ENCODE peak calls at places on chromosomes 4 and X, in nine cellular contexts. One of them, this sample, is unnamed.

GRCh38 chr4:37733230-37733904 is 47.2 kb upstream of the RELL1 start:
- DNase-seq in tibial nerve: no peak
- DNase-seq in GM23248: no peak
- DNase-seq in psoas muscle: no peak
- DNase-seq in CD8-positive, alpha-beta memory T cell: no peak
- DNase-seq in mesenchymal stem cell: no peak
- DNase-seq in H1: no peak
- DNase-seq in upper lobe of right lung: no peak
- DNase-seq in left ventricle myocardium inferior: no peak
- DNase-seq in this sample: no peak

GRCh38 chrX:155985208-155985607 is 12.3 kb upstream of the IL9R start:
- DNase-seq in tibial nerve: no peak
- DNase-seq in GM23248: no peak
- DNase-seq in psoas muscle: no peak
- DNase-seq in CD8-positive, alpha-beta memory T cell: no peak
- DNase-seq in mesenchymal stem cell: no peak
- DNase-seq in H1: no peak
- DNase-seq in upper lobe of right lung: no peak
- DNase-seq in left ventricle myocardium inferior: no peak
- DNase-seq in this sample: no peak

GRCh38 chr4:110620352-110621327 is 2.2 kb downstream of the PITX2 start:
- DNase-seq in tibial nerve: no peak
- DNase-seq in GM23248: no peak
- DNase-seq in psoas muscle: peak; percentile 91
- DNase-seq in CD8-positive, alpha-beta memory T cell: no peak
- DNase-seq in mesenchymal stem cell: peak; percentile 88
- DNase-seq in H1: no peak
- DNase-seq in upper lobe of right lung: no peak
- DNase-seq in left ventricle myocardium inferior: no peak
- DNase-seq in this sample: no peak

GRCh38 chrX:150690126-150690525 is 3.1 kb upstream of the MTMR1 start:
- DNase-seq in tibial nerve: no peak
- DNase-seq in GM23248: peak; percentile 91
- DNase-seq in psoas muscle: no peak
- DNase-seq in CD8-positive, alpha-beta memory T cell: no peak
- DNase-seq in mesenchymal stem cell: peak; percentile 59
- DNase-seq in H1: no peak
- DNase-seq in upper lobe of right lung: no peak
- DNase-seq in left ventricle myocardium inferior: no peak
- DNase-seq in this sample: no peak

GRCh38 chr4:2085496-2085901 is 26.4 kb downstream of the NAT8L start:
- DNase-seq in tibial nerve: no peak
- DNase-seq in GM23248: no peak
- DNase-seq in psoas muscle: no peak
- DNase-seq in CD8-positive, alpha-beta memory T cell: no peak
- DNase-seq in mesenchymal stem cell: no peak
- DNase-seq in H1: no peak
- DNase-seq in upper lobe of right lung: peak; percentile 32
- DNase-seq in left ventricle myocardium inferior: no peak
- DNase-seq in this sample: no peak

GRCh38 chrX:139194571-139195280 is 335.8 kb upstream of the F9 start:
- DNase-seq in tibial nerve: no peak
- DNase-seq in GM23248: peak; percentile 73
- DNase-seq in psoas muscle: peak; percentile 79
- DNase-seq in CD8-positive, alpha-beta memory T cell: no peak
- DNase-seq in mesenchymal stem cell: no peak
- DNase-seq in H1: no peak
- DNase-seq in upper lobe of right lung: peak; percentile 76
- DNase-seq in left ventricle myocardium inferior: no peak
- DNase-seq in this sample: no peak

GRCh38 chr4:121726642-121727268 is 30.0 kb upstream of the ANXA5 start:
- DNase-seq in tibial nerve: no peak
- DNase-seq in GM23248: peak; percentile 76
- DNase-seq in psoas muscle: no peak
- DNase-seq in CD8-positive, alpha-beta memory T cell: no peak
- DNase-seq in mesenchymal stem cell: peak; percentile 79
- DNase-seq in H1: no peak
- DNase-seq in upper lobe of right lung: no peak
- DNase-seq in left ventricle myocardium inferior: no peak
- DNase-seq in this sample: no peak

GRCh38 chrX:21972046-21972445 is 31.5 kb downstream of the SMS start:
- DNase-seq in tibial nerve: no peak
- DNase-seq in GM23248: no peak
- DNase-seq in psoas muscle: no peak
- DNase-seq in CD8-positive, alpha-beta memory T cell: no peak
- DNase-seq in mesenchymal stem cell: no peak
- DNase-seq in H1: no peak
- DNase-seq in upper lobe of right lung: no peak
- DNase-seq in left ventricle myocardium inferior: no peak
- DNase-seq in this sample: no peak

GRCh38 chr4:1563768-1564485 is 120.2 kb downstream of the FAM53A start:
- DNase-seq in tibial nerve: no peak
- DNase-seq in GM23248: no peak
- DNase-seq in psoas muscle: no peak
- DNase-seq in CD8-positive, alpha-beta memory T cell: no peak
- DNase-seq in mesenchymal stem cell: no peak
- DNase-seq in H1: no peak
- DNase-seq in upper lobe of right lung: no peak
- DNase-seq in left ventricle myocardium inferior: no peak
- DNase-seq in this sample: no peak

DNA sequence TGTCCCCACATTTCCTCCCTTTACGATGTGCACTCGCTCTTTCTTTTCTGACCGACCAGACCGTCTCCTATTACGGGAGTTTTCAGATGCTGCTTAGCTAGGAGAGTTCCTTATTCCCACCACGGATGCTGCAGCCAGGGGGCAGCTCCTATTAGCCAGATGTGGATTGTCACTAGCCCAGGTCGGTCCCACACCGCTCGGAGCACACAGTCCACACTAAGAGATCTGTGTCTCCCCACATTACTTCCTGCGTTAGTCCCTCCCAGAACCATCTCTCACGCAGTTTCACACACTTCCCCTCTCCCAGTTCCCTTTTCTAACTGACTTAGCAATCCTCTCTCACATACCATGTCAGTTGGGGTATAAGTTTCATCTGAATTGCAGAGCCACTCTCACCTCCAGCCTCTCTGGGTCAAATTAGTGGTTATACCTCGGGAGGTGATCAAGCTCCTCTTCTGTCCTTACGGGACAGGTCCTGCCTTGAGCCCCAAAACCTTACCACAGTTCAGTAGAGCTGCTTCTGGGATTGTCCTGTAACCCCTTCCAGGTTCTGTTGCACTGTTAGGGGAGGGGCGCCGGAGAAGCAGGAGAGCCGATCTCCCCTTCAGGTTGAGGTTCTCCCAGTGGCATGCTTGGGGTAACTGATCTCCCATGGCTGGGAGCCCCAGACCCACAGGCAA is 28.2 kb downstream of the SULT1E1 start:
- DNase-seq in tibial nerve: no peak
- DNase-seq in GM23248: no peak
- DNase-seq in psoas muscle: no peak
- DNase-seq in CD8-positive, alpha-beta memory T cell: no peak
- DNase-seq in mesenchymal stem cell: no peak
- DNase-seq in H1: no peak
- DNase-seq in upper lobe of right lung: no peak
- DNase-seq in left ventricle myocardium inferior: peak; percentile 22
- DNase-seq in this sample: no peak
- H3K4me3 ChIP-seq in tibial nerve: no peak overlapping the region
- H3K4me3 ChIP-seq in GM23248: no peak overlapping the region
- H3K4me3 ChIP-seq in psoas muscle: no peak overlapping the region
- H3K4me3 ChIP-seq in CD8-positive, alpha-beta memory T cell: peak overlapping the region; percentile 47
- H3K4me3 ChIP-seq in mesenchymal stem cell: no peak overlapping the region
- H3K4me3 ChIP-seq in H1: no peak overlapping the region
- H3K4me3 ChIP-seq in upper lobe of right lung: no peak overlapping the region
- H3K4me3 ChIP-seq in left ventricle myocardium inferior: no peak overlapping the region
- H3K4me3 ChIP-seq in this sample: no peak overlapping the region

GRCh38 chr4:41122309-41122708 is 92.0 kb downstream of the APBB2 start:
- DNase-seq in tibial nerve: no peak
- DNase-seq in GM23248: no peak
- DNase-seq in psoas muscle: no peak
- DNase-seq in CD8-positive, alpha-beta memory T cell: no peak
- DNase-seq in mesenchymal stem cell: no peak
- DNase-seq in H1: no peak
- DNase-seq in upper lobe of right lung: no peak
- DNase-seq in left ventricle myocardium inferior: no peak
- DNase-seq in this sample: no peak

GRCh38 chr4:41121906-41122305 is 92.4 kb downstream of the APBB2 start:
- DNase-seq in tibial nerve: no peak
- DNase-seq in GM23248: no peak
- DNase-seq in psoas muscle: no peak
- DNase-seq in CD8-positive, alpha-beta memory T cell: no peak
- DNase-seq in mesenchymal stem cell: no peak
- DNase-seq in H1: no peak
- DNase-seq in upper lobe of right lung: no peak
- DNase-seq in left ventricle myocardium inferior: no peak
- DNase-seq in this sample: no peak

GRCh38 chr4:41119867-41120295 is 94.5 kb downstream of the APBB2 start:
- DNase-seq in tibial nerve: peak; percentile 39
- DNase-seq in GM23248: no peak
- DNase-seq in psoas muscle: peak; percentile 68
- DNase-seq in CD8-positive, alpha-beta memory T cell: no peak
- DNase-seq in mesenchymal stem cell: no peak
- DNase-seq in H1: no peak
- DNase-seq in upper lobe of right lung: no peak
- DNase-seq in left ventricle myocardium inferior: peak; percentile 36
- DNase-seq in this sample: no peak

GRCh38 chr4:41122775-41123174 is 91.6 kb downstream of the APBB2 start:
- DNase-seq in tibial nerve: no peak
- DNase-seq in GM23248: no peak
- DNase-seq in psoas muscle: no peak
- DNase-seq in CD8-positive, alpha-beta memory T cell: no peak
- DNase-seq in mesenchymal stem cell: no peak
- DNase-seq in H1: peak; percentile 33
- DNase-seq in upper lobe of right lung: no peak
- DNase-seq in left ventricle myocardium inferior: no peak
- DNase-seq in this sample: no peak

DNA sequence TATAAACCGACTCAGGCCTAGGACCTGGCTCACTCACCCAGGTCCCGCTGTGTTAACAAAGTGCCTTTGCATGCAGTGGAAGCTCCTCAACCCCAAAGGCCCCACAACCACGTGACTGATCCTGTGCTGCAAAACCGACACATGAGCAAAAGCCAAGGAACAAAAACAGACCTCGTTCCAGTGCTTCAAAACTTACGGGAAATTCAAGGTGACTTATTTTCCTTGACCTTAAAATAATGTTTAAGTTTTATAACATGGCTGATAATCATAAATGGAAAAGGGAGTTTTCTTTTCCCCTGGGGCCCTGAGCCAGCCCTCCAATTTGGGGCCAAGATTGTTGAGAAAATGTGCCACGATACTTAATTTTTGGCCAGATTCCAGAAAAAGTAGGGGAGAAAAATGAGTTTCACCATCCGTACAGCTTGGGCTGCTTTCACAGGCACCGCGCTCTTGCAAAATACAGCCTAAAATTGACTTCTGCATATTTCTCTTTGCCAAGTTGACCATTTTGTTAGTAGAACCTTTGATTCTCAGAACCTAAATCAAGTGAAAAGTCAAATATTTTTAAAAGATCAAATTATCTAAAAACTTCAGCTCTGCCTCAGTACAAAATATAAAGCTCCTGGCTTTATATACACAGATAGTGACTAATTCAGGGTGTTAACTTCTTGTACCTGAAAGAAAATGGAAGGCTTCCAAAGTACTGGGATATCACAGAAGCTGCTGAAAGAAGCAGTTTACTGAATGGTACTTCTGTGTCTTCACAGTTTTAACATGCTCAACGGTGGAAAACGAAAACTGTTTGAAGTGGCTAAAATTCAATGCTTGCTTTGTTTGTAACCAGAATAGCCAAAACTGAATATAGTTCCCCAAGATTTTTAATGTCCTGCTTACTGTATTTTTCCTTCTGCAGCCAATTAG is 93.8 kb downstream of the APBB2 start:
- DNase-seq in tibial nerve: peak; percentile 43
- DNase-seq in GM23248: peak; percentile 53
- DNase-seq in psoas muscle: peak; percentile 74
- DNase-seq in CD8-positive, alpha-beta memory T cell: no peak
- DNase-seq in mesenchymal stem cell: no peak
- DNase-seq in H1: no peak
- DNase-seq in upper lobe of right lung: peak; percentile 68
- DNase-seq in left ventricle myocardium inferior: peak; percentile 39
- DNase-seq in this sample: no peak
- H3K27ac ChIP-seq in tibial nerve: peak overlapping the region; percentile 79
- H3K27ac ChIP-seq in GM23248: peak overlapping the region; percentile 3
- H3K27ac ChIP-seq in psoas muscle: no peak overlapping the region
- H3K27ac ChIP-seq in CD8-positive, alpha-beta memory T cell: no peak overlapping the region
- H3K27ac ChIP-seq in mesenchymal stem cell: no peak overlapping the region
- H3K27ac ChIP-seq in H1: no peak overlapping the region
- H3K27ac ChIP-seq in upper lobe of right lung: peak overlapping the region; percentile 68
- H3K27ac ChIP-seq in left ventricle myocardium inferior: peak overlapping the region; percentile 62
- H3K27ac ChIP-seq in this sample: no peak overlapping the region

GRCh38 chr4:142567199-142567598 is 278.9 kb downstream of the INPP4B start:
- DNase-seq in tibial nerve: no peak
- DNase-seq in GM23248: peak; percentile 18
- DNase-seq in psoas muscle: no peak
- DNase-seq in CD8-positive, alpha-beta memory T cell: peak; percentile 10
- DNase-seq in mesenchymal stem cell: no peak
- DNase-seq in H1: peak; percentile 25
- DNase-seq in upper lobe of right lung: no peak
- DNase-seq in left ventricle myocardium inferior: no peak
- DNase-seq in this sample: peak; percentile 55
- H3K4me3 ChIP-seq in tibial nerve: no peak overlapping the region
- H3K4me3 ChIP-seq in GM23248: no peak overlapping the region
- H3K4me3 ChIP-seq in psoas muscle: no peak overlapping the region
- H3K4me3 ChIP-seq in CD8-positive, alpha-beta memory T cell: peak overlapping the region; percentile 57
- H3K4me3 ChIP-seq in mesenchymal stem cell: no peak overlapping the region
- H3K4me3 ChIP-seq in H1: no peak overlapping the region
- H3K4me3 ChIP-seq in upper lobe of right lung: no peak overlapping the region
- H3K4me3 ChIP-seq in left ventricle myocardium inferior: no peak overlapping the region
- H3K4me3 ChIP-seq in this sample: no peak overlapping the region

GRCh38 chr4:83089759-83090158 is 24.8 kb downstream of the PLAC8 start:
- DNase-seq in tibial nerve: no peak
- DNase-seq in GM23248: no peak
- DNase-seq in psoas muscle: no peak
- DNase-seq in CD8-positive, alpha-beta memory T cell: no peak
- DNase-seq in mesenchymal stem cell: no peak
- DNase-seq in H1: no peak
- DNase-seq in upper lobe of right lung: no peak
- DNase-seq in left ventricle myocardium inferior: no peak
- DNase-seq in this sample: no peak

GRCh38 chr4:83082777-83083176 is 31.8 kb downstream of the PLAC8 start:
- DNase-seq in tibial nerve: no peak
- DNase-seq in GM23248: peak; percentile 13
- DNase-seq in psoas muscle: no peak
- DNase-seq in CD8-positive, alpha-beta memory T cell: no peak
- DNase-seq in mesenchymal stem cell: no peak
- DNase-seq in H1: no peak
- DNase-seq in upper lobe of right lung: no peak
- DNase-seq in left ventricle myocardium inferior: no peak
- DNase-seq in this sample: no peak

DNA sequence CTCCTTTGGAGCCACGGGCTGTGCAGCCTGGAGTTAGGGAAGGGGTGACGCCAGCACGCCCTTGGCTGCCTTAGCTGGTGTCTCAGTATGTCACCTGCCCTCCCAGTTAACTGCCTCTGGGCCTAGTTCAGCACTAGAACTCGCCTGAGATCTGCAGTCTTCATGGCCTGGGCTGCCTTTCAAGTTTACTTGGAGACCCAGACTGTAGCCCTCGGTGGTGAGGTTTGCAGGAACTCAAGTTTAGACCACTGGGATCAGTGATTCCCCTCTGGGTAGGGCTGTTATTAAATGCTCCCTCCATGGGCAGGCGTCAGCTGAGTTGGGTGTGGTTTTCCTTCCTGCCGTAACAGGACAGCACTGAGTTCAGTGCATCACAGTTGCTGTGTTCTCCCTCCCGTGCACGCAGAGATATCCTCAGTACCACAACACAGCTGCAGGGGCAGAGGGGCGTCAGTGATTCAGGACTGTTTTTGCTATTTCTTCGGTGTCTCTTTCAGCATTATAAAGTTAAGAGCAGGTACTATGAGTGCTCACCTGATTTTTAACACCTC is 30.5 kb downstream of the PLAC8 start:
- DNase-seq in tibial nerve: no peak
- DNase-seq in GM23248: no peak
- DNase-seq in psoas muscle: no peak
- DNase-seq in CD8-positive, alpha-beta memory T cell: peak; percentile 26
- DNase-seq in mesenchymal stem cell: no peak
- DNase-seq in H1: no peak
- DNase-seq in upper lobe of right lung: no peak
- DNase-seq in left ventricle myocardium inferior: no peak
- DNase-seq in this sample: no peak
- H3K27ac ChIP-seq in tibial nerve: no peak overlapping the region
- H3K27ac ChIP-seq in GM23248: no peak overlapping the region
- H3K27ac ChIP-seq in psoas muscle: no peak overlapping the region
- H3K27ac ChIP-seq in CD8-positive, alpha-beta memory T cell: no peak overlapping the region
- H3K27ac ChIP-seq in mesenchymal stem cell: no peak overlapping the region
- H3K27ac ChIP-seq in H1: no peak overlapping the region
- H3K27ac ChIP-seq in upper lobe of right lung: peak overlapping the region; percentile 42
- H3K27ac ChIP-seq in left ventricle myocardium inferior: peak overlapping the region; percentile 58
- H3K27ac ChIP-seq in this sample: no peak overlapping the region